ENCODE peak calls at places on chromosomes 3 and 15, in five cellular contexts. M is stomach, X is SK-N-SH, E is HepG2, Y is sigmoid colon. J is an unnamed sample.

GRCh38 chr3:67349551-67350174 is 304.7 kb downstream of the SUCLG2 start:
- DNase-seq in M (no peak), X (no peak), E (no peak), Y (no peak), J (no peak)

GRCh38 chr3:71584216-71585061 is 911 bp upstream of the FOXP1 start:
- DNase-seq in M (peak; percentile 31), X (peak; percentile 41), E (peak; percentile 68), Y (peak; percentile 80), J (peak; percentile 46)

GRCh38 chr15:91853501-91853967 is at the start of gene SLCO3A1:
- DNase-seq in M (peak; percentile 75), X (peak; percentile 91), E (no peak), Y (peak; percentile 87), J (peak; percentile 96)

GRCh38 chr3:182795383-182795782 is 2.1 kb downstream of the ATP11B start:
- DNase-seq in M (no peak), X (no peak), E (no peak), Y (no peak), J (no peak)

GRCh38 chr3:38348903-38349302 is 2.3 kb downstream of the XYLB start:
- DNase-seq in M (no peak), X (no peak), E (no peak), Y (no peak), J (no peak)

GRCh38 chr3:102235679-102236078 is 199.1 kb upstream of the ZPLD1 start:
- DNase-seq in M (no peak), X (no peak), E (peak; percentile 11), Y (no peak), J (no peak)

GRCh38 chr3:197343656-197344408 is 45.4 kb upstream of the DLG1 start:
- DNase-seq in M (no peak), X (no peak), E (no peak), Y (no peak), J (no peak)

GRCh38 chr3:38644662-38645053 is 4.8 kb downstream of the SCN5A start:
- DNase-seq in M (no peak), X (peak; percentile 3), E (no peak), Y (peak; percentile 28), J (peak; percentile 3)

GRCh38 chr3:42377681-42378080 is 32.7 kb downstream of the LYZL4 start:
- DNase-seq in M (no peak), X (no peak), E (no peak), Y (no peak), J (no peak)

GRCh38 chr3:197394464-197395321 is 96.3 kb upstream of the DLG1 start:
- DNase-seq in M (peak; percentile 38), X (peak; percentile 19), E (no peak), Y (no peak), J (no peak)

GRCh38 chr3:191566469-191566868 is 105.5 kb downstream of the PYDC2 start:
- DNase-seq in M (no peak), X (no peak), E (no peak), Y (no peak), J (no peak)

GRCh38 chr3:149586871-149587270 is 71.0 kb downstream of the WWTR1 start:
- DNase-seq in M (no peak), X (no peak), E (no peak), Y (no peak), J (no peak)

GRCh38 chr15:77419050-77419835 is 661 bp downstream of the PEAK1 start:
- DNase-seq in M (peak; percentile 27), X (peak; percentile 80), E (no peak), Y (peak; percentile 70), J (peak; percentile 30)

GRCh38 chr15:93072440-93073394 is 16.3 kb downstream of the RGMA start:
- DNase-seq in M (peak; percentile 69), X (peak; percentile 95), E (peak; percentile 6), Y (peak; percentile 94), J (peak; percentile 96)

GRCh38 chr3:52856666-52857065 is 21.8 kb upstream of the MUSTN1 start:
- DNase-seq in M (no peak), X (no peak), E (no peak), Y (no peak), J (no peak)

GRCh38 chr3:28699283-28699682 is 350.7 kb upstream of the AZI2 start:
- DNase-seq in M (no peak), X (no peak), E (no peak), Y (no peak), J (no peak)

GRCh38 chr3:178436773-178437172 is 99.5 kb upstream of the KCNMB2 start:
- DNase-seq in M (no peak), X (peak; percentile 55), E (no peak), Y (no peak), J (no peak)

GRCh38 chr3:79766474-79767193 is 1.2 kb downstream of the ROBO1 start:
- DNase-seq in M (no peak), X (peak; percentile 73), E (no peak), Y (no peak), J (peak; percentile 78)

GRCh38 chr3:9398715-9399708 is 1.6 kb downstream of the SETD5 start:
- DNase-seq in M (no peak), X (no peak), E (peak; percentile 62), Y (no peak), J (no peak)

GRCh38 chr15:100999369-100999768 is 80.2 kb downstream of the LRRK1 start:
- DNase-seq in M (no peak), X (no peak), E (no peak), Y (no peak), J (no peak)

GRCh38 chr3:47824541-47825473 is 21.9 kb downstream of the DHX30 start:
- DNase-seq in M (peak; percentile 80), X (peak; percentile 98), E (peak; percentile 69), Y (peak; percentile 85), J (peak; percentile 96)

GRCh38 chr3:42665050-42665878 is 11.8 kb downstream of the ZBTB47 start:
- DNase-seq in M (no peak), X (peak; percentile 27), E (no peak), Y (peak; percentile 64), J (no peak)

GRCh38 chr15:38398134-38398533 is 55.8 kb upstream of the FAM98B start:
- DNase-seq in M (no peak), X (no peak), E (peak; percentile 13), Y (peak; percentile 74), J (no peak)

GRCh38 chr3:94431831-94432230 is 369.0 kb downstream of the NSUN3 start:
- DNase-seq in M (no peak), X (no peak), E (no peak), Y (no peak), J (no peak)

DNA sequence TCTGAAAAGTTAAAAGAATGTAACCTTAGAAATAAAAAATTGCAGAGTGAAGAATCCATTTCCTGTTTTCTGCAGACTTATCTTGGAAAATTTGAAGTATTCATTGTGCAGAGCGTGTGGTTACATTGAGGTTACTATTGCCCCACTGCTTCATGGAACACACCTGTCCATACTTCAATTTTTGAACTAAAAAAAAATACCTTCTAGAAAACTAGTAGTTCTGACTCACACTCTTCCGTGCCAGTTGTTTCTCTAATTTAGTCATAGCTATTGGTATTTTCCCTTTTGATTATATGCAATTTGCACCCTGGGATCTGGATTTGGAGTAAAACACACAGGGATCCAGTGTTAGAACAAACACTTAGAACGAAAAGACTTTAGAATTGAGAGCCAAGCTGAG is 111.8 kb upstream of the LYSMD4 start:
- DNase-seq in M (no peak), X (no peak), E (no peak), Y (no peak), J (no peak)
- TF ChIP-seq EP300 in M (no peak), X (no peak), E (no peak), Y (no peak), J (no peak)

DNA sequence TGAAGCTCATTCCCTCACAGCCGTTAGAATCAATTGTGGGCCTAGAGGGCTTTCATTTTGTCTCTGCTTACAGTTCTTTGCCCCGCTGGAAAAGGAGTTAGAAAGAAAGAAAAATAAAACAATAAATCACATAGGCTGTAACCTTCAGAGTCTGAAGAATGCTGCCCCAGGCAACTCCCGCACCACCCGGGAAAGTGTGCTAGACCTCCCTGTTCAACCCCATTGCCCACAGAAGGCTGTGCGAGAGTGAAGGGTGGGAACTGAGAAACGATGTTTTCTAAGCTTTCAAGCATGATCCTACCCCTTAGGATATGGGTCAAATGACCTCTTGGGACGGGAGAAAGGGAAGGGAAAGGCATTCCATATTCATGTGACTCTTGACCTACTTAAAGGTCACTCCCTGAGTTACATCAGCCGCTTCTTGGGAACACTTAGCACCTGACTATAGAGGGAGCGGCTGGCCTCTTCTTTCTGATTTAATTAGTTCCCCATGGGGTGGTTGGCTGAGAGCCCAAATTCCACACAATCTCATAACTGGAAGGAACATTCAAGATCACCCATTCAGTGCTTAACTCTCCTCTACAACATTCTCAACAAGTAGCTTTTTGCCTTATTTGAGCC is 114.8 kb upstream of the SLC24A5 start:
- DNase-seq in M (peak; percentile 53), X (no peak), E (no peak), Y (no peak), J (no peak)
- H3K27ac ChIP-seq in M (no peak overlapping the region), X (no peak overlapping the region), E (no peak overlapping the region), Y (no peak overlapping the region), J (peak overlapping the region; percentile 37)

GRCh38 chr3:195032955-195033354 is 238.0 kb downstream of the XXYLT1 start:
- DNase-seq in M (no peak), X (no peak), E (no peak), Y (no peak), J (no peak)

GRCh38 chr3:195032106-195032759 is 238.7 kb downstream of the XXYLT1 start:
- DNase-seq in M (no peak), X (no peak), E (no peak), Y (no peak), J (no peak)

GRCh38 chr3:195034541-195034940 is 236.4 kb downstream of the XXYLT1 start:
- DNase-seq in M (no peak), X (no peak), E (no peak), Y (no peak), J (no peak)

GRCh38 chr3:195034101-195034500 is 236.9 kb downstream of the XXYLT1 start:
- DNase-seq in M (no peak), X (no peak), E (no peak), Y (no peak), J (no peak)

DNA sequence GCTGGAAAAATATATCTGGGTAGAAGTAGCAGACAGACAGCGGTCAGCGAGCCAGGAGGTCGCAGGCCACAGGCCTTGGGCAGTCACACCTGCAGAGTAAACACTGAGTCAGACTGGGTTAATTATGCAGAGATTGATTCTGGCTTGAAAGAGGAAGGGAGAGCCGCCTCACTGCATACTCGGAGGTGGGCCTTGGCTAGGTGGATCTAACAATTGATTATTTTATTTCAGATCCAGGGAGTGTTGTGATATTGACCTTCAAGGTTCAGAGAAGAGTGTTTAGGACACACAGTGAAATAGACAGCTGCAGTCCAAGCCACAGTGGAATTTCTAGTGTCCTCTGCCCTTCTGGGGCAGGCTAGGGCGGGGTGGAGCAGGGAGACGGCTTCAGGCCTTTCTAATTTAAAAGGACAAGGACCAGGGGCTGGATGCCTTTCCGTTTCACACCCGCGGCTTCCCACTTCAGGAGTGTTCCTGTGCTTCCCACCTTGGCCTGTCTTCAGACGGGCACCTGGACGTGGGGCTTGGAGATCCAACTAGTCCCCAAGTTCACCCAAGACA is 237.3 kb downstream of the XXYLT1 start:
- DNase-seq in M (peak; percentile 80), X (no peak), E (peak; percentile 53), Y (no peak), J (no peak)
- TF ChIP-seq EP300 in M (no peak), X (no peak), E (peak; percentile 23), Y (no peak), J (no peak)

DNA sequence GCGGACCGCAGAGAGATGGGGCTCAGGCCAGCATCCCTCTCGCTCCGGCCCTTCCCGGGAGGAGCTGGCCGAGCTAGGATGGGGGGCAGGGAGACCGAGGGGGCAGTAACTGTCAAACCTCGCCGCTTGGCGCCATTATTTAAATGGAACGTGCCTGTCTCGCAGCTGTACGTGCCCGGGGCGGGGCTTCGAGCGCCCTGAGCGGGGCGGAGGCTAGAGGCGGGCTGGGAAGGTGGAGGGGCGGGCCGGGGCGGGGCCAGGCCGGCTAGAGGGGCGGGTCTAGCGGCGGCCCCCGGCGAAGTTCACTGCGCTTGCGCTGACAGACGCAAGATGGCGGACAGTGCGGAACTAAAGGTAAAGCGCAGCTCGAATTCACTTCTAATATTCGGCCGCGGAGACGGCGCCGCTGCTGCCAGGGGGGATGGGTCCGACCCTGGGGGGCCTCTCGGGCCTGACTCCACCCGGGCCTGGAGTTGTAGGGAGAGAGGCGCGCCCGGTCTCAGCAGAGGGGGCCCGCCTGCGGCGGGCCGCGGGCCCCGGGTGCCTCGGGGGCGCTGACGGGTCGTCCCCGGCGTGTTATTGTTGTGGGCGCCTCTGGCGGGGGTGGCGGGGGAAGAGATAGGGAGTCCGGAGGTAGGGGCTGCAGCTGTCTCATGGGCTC is at the start of gene PIAS1:
- DNase-seq in M (peak; percentile 95), X (peak; percentile 99), E (peak; percentile 89), Y (peak; percentile 97), J (peak; percentile 98)
- H3K27ac ChIP-seq in M (peak within 1 kb of the TSS; percentile 94), X (peak within 1 kb of the TSS; percentile 92), E (peak within 1 kb of the TSS; percentile 94), Y (peak within 1 kb of the TSS; percentile 97), J (peak within 1 kb of the TSS; percentile 97)

J was measured in upper lobe of left lung.